ENCODE peak calls at places on chromosomes 2 and 18, in seven cellular contexts. T is CD8-positive, alpha-beta T cell; M is fibroblast of lung; I is astrocyte of the spinal cord; V is heart right ventricle; D is WERI-Rb-1; F is colonic mucosa. E is an unnamed sample.

GRCh38 chr2:135701442-135701841 is 40.2 kb upstream of the UBXN4 start:
- DNase-seq in F (no peak), I (peak), V (no peak), M (peak), D (no peak), T (no peak), E (no peak)

GRCh38 chr2:38029512-38029911 is 46.4 kb downstream of the CYP1B1 start:
- DNase-seq in M (no peak), F (no peak), D (no peak), V (no peak), I (no peak), T (no peak), E (no peak)

GRCh38 chr2:108309903-108310302 is 21.2 kb downstream of the SULT1C2 start:
- DNase-seq in M (no peak), T (no peak), I (no peak), D (no peak), V (no peak), F (no peak), E (no peak)

GRCh38 chr2:137693521-137693920 is 270.8 kb upstream of the HNMT start:
- DNase-seq in M (no peak), F (no peak), I (peak), V (no peak), T (no peak), D (no peak), E (no peak)

GRCh38 chr2:164151518-164151917 is 415.7 kb upstream of the FIGN start:
- DNase-seq in I (no peak), D (no peak), M (peak), F (no peak), T (no peak), V (peak), E (no peak)

GRCh38 chr2:136611451-136611850 is 153.9 kb upstream of the THSD7B start:
- DNase-seq in I (no peak), T (no peak), F (no peak), V (no peak), D (no peak), M (no peak), E (no peak)

GRCh38 chr2:125822746-125823145 is 833.2 kb upstream of the GYPC start:
- DNase-seq in V (no peak), F (no peak), T (no peak), M (no peak), I (no peak), D (no peak), E (no peak)

GRCh38 chr2:234203135-234203984 is 152.9 kb downstream of the SPP2 start:
- DNase-seq in T (no peak), M (peak), I (peak), F (no peak), D (no peak), V (peak), E (no peak)

GRCh38 chr2:8455236-8456148 is 226.4 kb upstream of the ID2 start:
- DNase-seq in I (no peak), D (no peak), T (no peak), M (no peak), V (no peak), F (no peak), E (no peak)

GRCh38 chr2:121906170-121906569 is 150.7 kb downstream of the TSN start:
- DNase-seq in D (no peak), V (no peak), I (no peak), F (no peak), M (no peak), T (no peak), E (no peak)

GRCh38 chr2:167943877-167944276 is 303.5 kb downstream of the STK39 start:
- DNase-seq in M (peak), F (no peak), V (no peak), T (no peak), I (peak), D (no peak), E (no peak)

DNA sequence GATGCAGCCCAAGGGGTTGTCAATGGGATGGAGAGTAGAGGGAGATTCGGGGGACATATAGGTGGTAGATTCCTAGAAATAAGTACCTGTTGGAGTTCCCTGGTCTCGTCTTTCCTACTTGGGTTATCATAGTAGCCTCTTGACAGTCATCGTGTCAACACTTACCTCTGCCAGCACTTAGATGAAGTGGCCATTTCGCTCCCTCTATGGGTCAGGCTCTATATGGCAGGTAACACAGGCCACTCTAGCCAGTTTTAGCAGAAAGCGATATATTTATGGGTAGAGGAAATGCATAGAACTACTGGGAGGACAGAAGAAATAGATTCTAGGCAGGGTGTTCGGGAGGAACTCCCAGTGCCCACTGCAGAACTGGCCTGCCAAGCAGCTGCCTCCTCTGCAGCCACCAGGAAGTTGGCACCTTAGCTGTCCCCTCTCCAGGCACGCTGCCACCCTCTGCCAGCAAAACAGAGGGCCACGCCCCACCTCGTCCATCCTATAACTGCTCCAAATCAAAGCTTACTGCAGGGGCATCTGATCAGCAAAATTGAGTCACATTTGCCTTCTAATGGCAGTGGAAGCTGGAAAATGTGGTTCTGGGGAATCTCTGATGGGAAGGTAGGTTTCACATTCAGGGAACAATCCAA is 181.3 kb downstream of the INSIG2 start:
- DNase-seq in T (no peak), V (no peak), I (no peak), M (no peak), D (no peak), F (no peak), E (no peak)
- TF ChIP-seq CTCF in T (no peak), V (no peak), I (peak), M (no peak), D (no peak), F (no peak), E (peak)

GRCh38 chr18:75916641-75916982 is 489.1 kb upstream of the SMIM21 start:
- DNase-seq in F (no peak), M (no peak), V (no peak), D (no peak), I (no peak), T (no peak), E (no peak)
- H3K4me3 ChIP-seq in F (no peak), M (no peak), V (peak), D (no peak), I (peak), T (no peak), E (peak)

GRCh38 chr18:72700961-72701710 is 157.0 kb upstream of the CBLN2 start:
- DNase-seq in M (peak), F (no peak), I (peak), T (no peak), D (no peak), V (no peak), E (peak)
- TF ChIP-seq CTCF in M (peak), F (no peak), I (peak), T (no peak), D (peak), V (peak), E (peak)

GRCh38 chr2:91477731-91478672 is 2786.5 kb downstream of the RPIA start:
- DNase-seq in M (no peak), V (peak), F (no peak), T (no peak), D (no peak), I (peak), E (peak)
- H3K4me3 ChIP-seq in M (peak), V (peak), F (peak), T (no peak), D (peak), I (peak), E (peak)

GRCh38 chr18:78659748-78660147 is 319.9 kb upstream of the SALL3 start:
- DNase-seq in T (peak), F (no peak), D (peak), V (no peak), I (no peak), M (no peak), E (peak)
- TF ChIP-seq CTCF in T (no peak), F (peak), D (peak), V (peak), I (no peak), M (no peak), E (peak)

GRCh38 chr2:171521361-171522056 is 765 bp upstream of the CYBRD1 start:
- DNase-seq in M (no peak), D (no peak), I (no peak), F (no peak), T (no peak), V (no peak), E (peak)
- H3K4me3 ChIP-seq in M (peak), D (peak), I (peak), F (peak), T (no peak), V (peak), E (peak)

GRCh38 chr18:48342125-48342524 is 67.1 kb downstream of the ZBTB7C start:
- DNase-seq in F (no peak), T (no peak), V (peak), M (no peak), I (no peak), D (no peak), E (peak)

GRCh38 chr18:48348739-48349138 is 60.4 kb downstream of the ZBTB7C start:
- DNase-seq in T (no peak), D (peak), F (no peak), M (no peak), I (no peak), V (no peak), E (no peak)

GRCh38 chr18:48347756-48348326 is 61.3 kb downstream of the ZBTB7C start:
- DNase-seq in I (no peak), T (no peak), M (no peak), F (no peak), D (no peak), V (no peak), E (no peak)

GRCh38 chr18:48342588-48342987 is 66.6 kb downstream of the ZBTB7C start:
- DNase-seq in I (no peak), V (no peak), M (no peak), T (no peak), D (no peak), F (no peak), E (no peak)

GRCh38 chr18:48345596-48345995 is 63.6 kb downstream of the ZBTB7C start:
- DNase-seq in V (no peak), D (peak), T (no peak), I (peak), F (peak), M (peak), E (no peak)
- TF ChIP-seq CTCF in V (peak), D (peak), T (no peak), I (peak), F (peak), M (peak), E (peak)

GRCh38 chr2:85668009-85668856 is at the start of gene SFTPB:
- DNase-seq in F (no peak), I (peak), D (no peak), M (no peak), V (no peak), T (no peak), E (no peak)

GRCh38 chr2:85666435-85666924 is 1.5 kb downstream of the SFTPB start:
- DNase-seq in V (no peak), F (no peak), D (no peak), T (no peak), I (no peak), M (no peak), E (no peak)

GRCh38 chr2:85666937-85667336 is 1.1 kb downstream of the SFTPB start:
- DNase-seq in D (no peak), I (no peak), F (no peak), T (no peak), V (no peak), M (no peak), E (no peak)

GRCh38 chr2:85668857-85669142 is 801 bp upstream of the SFTPB start:
- DNase-seq in F (no peak), D (no peak), M (no peak), T (no peak), V (no peak), I (no peak), E (no peak)

DNA sequence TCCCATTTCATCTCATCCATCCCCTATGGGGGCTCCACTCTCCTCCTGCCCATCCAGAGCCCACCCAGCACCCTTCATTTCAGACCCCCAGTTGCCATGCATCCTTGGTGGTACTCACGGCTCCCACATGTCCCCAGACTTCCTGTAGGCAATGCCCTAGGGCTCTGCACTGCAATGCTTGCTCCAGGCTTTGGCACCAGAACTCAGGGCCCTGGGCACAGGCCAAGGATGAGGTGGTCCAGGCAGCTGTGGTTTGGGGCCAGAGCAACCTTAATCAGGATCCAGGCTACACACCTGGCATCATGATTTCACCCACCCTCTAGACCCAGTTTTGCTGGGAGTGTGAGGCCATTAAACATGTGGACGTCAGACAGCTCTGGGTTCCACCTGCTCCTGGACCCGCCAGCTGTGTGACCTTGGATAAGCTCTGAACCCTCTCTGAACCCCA is 414 bp downstream of the SFTPB start:
- DNase-seq in V (no peak), M (no peak), I (no peak), F (no peak), D (no peak), T (no peak), E (no peak)
- H3K4me3 ChIP-seq in V (no peak), M (no peak), I (no peak), F (no peak), D (no peak), T (no peak), E (no peak)

GRCh38 chr2:159713691-159714585 is 1.6 kb downstream of the MARCHF7 start:
- DNase-seq in M (peak), V (no peak), T (no peak), D (no peak), F (no peak), I (peak), E (peak)
- TF ChIP-seq CTCF in M (peak), V (no peak), T (no peak), D (no peak), F (no peak), I (peak), E (peak)

E was measured in SK-N-SH.